ENCODE peak calls at places on chromosomes 16 and 17, in seven cellular contexts. One of them, this sample, is unnamed.

GRCh38 chr16:88113545-88114045 is 162.4 kb downstream of the BANP start:
- DNase-seq in RWPE1: no peak
- DNase-seq in dorsolateral prefrontal cortex: no peak
- DNase-seq in T47D: no peak
- DNase-seq in HEK293T: no peak
- DNase-seq in body of pancreas: no peak
- DNase-seq in cerebellar cortex: no peak
- DNase-seq in this sample: no peak

GRCh38 chr17:7851438-7852261 is 3.2 kb upstream of the TMEM88 start:
- DNase-seq in cerebellar cortex: peak; percentile 94
- DNase-seq in RWPE1: peak; percentile 83
- DNase-seq in body of pancreas: peak; percentile 96
- DNase-seq in T47D: peak; percentile 89
- DNase-seq in dorsolateral prefrontal cortex: peak; percentile 93
- DNase-seq in HEK293T: peak; percentile 88
- DNase-seq in this sample: no peak

GRCh38 chr16:81697886-81698635 is 81.0 kb upstream of the PLCG2 start:
- DNase-seq in HEK293T: no peak
- DNase-seq in dorsolateral prefrontal cortex: peak; percentile 75
- DNase-seq in body of pancreas: peak; percentile 47
- DNase-seq in RWPE1: no peak
- DNase-seq in T47D: no peak
- DNase-seq in cerebellar cortex: no peak
- DNase-seq in this sample: no peak

GRCh38 chr16:91484-91883 is 13.5 kb downstream of the MPG start:
- DNase-seq in T47D: no peak
- DNase-seq in body of pancreas: peak; percentile 56
- DNase-seq in cerebellar cortex: peak; percentile 80
- DNase-seq in HEK293T: no peak
- DNase-seq in RWPE1: no peak
- DNase-seq in dorsolateral prefrontal cortex: no peak
- DNase-seq in this sample: no peak

GRCh38 chr16:55324491-55325447 is 766 bp downstream of the IRX6 start:
- DNase-seq in HEK293T: peak; percentile 26
- DNase-seq in T47D: no peak
- DNase-seq in cerebellar cortex: no peak
- DNase-seq in RWPE1: no peak
- DNase-seq in dorsolateral prefrontal cortex: no peak
- DNase-seq in body of pancreas: no peak
- DNase-seq in this sample: no peak

GRCh38 chr16:3950343-3951193 is 70.1 kb upstream of the CREBBP start:
- DNase-seq in cerebellar cortex: peak; percentile 12
- DNase-seq in body of pancreas: peak; percentile 54
- DNase-seq in dorsolateral prefrontal cortex: no peak
- DNase-seq in HEK293T: no peak
- DNase-seq in RWPE1: peak; percentile 71
- DNase-seq in T47D: no peak
- DNase-seq in this sample: no peak

GRCh38 chr17:83142619-83143018 is 63.2 kb downstream of the METRNL start:
- DNase-seq in dorsolateral prefrontal cortex: no peak
- DNase-seq in RWPE1: no peak
- DNase-seq in T47D: no peak
- DNase-seq in body of pancreas: no peak
- DNase-seq in HEK293T: no peak
- DNase-seq in cerebellar cortex: no peak
- DNase-seq in this sample: no peak

GRCh38 chr17:4590981-4591453 is 6.7 kb downstream of the SMTNL2 start:
- DNase-seq in dorsolateral prefrontal cortex: no peak
- DNase-seq in body of pancreas: no peak
- DNase-seq in HEK293T: no peak
- DNase-seq in cerebellar cortex: no peak
- DNase-seq in T47D: no peak
- DNase-seq in RWPE1: no peak
- DNase-seq in this sample: no peak

GRCh38 chr17:40086150-40087044 is 14.0 kb downstream of the NR1D1 start:
- DNase-seq in body of pancreas: peak; percentile 78
- DNase-seq in HEK293T: peak; percentile 73
- DNase-seq in dorsolateral prefrontal cortex: no peak
- DNase-seq in T47D: peak; percentile 61
- DNase-seq in RWPE1: no peak
- DNase-seq in cerebellar cortex: peak; percentile 69
- DNase-seq in this sample: no peak

GRCh38 chr16:60203525-60204124 is 1469.5 kb upstream of the GOT2 start:
- DNase-seq in body of pancreas: no peak
- DNase-seq in T47D: peak; percentile 12
- DNase-seq in RWPE1: peak; percentile 5
- DNase-seq in cerebellar cortex: no peak
- DNase-seq in dorsolateral prefrontal cortex: no peak
- DNase-seq in HEK293T: no peak
- DNase-seq in this sample: no peak

GRCh38 chr17:65364408-65364807 is 197.0 kb downstream of the AXIN2 start:
- DNase-seq in dorsolateral prefrontal cortex: no peak
- DNase-seq in HEK293T: no peak
- DNase-seq in cerebellar cortex: no peak
- DNase-seq in RWPE1: no peak
- DNase-seq in T47D: no peak
- DNase-seq in body of pancreas: no peak
- DNase-seq in this sample: no peak